ENCODE peak calls at places on chromosomes 1 and 21, in nine cellular contexts. One of them, this sample, is unnamed.

GRCh38 chr1:21268281-21269239 is 21.7 kb downstream of the ECE1 start:
- DNase-seq in smooth muscle cell of the brain vasculature: no peak
- DNase-seq in midbrain: no peak
- DNase-seq in ascending aorta: no peak
- DNase-seq in CD8-positive, alpha-beta memory T cell: no peak
- DNase-seq in activated T-cell treated with anti-CD3 and anti-CD28 coated beads for 24 hours: no peak
- DNase-seq in left cardiac atrium: peak
- DNase-seq in right cardiac atrium: peak
- DNase-seq in ELF-1: no peak
- DNase-seq in this sample: peak

GRCh38 chr1:176884286-176884685 is 280.2 kb downstream of the ASTN1 start:
- DNase-seq in smooth muscle cell of the brain vasculature: no peak
- DNase-seq in midbrain: no peak
- DNase-seq in ascending aorta: no peak
- DNase-seq in CD8-positive, alpha-beta memory T cell: no peak
- DNase-seq in activated T-cell treated with anti-CD3 and anti-CD28 coated beads for 24 hours: no peak
- DNase-seq in left cardiac atrium: no peak
- DNase-seq in right cardiac atrium: no peak
- DNase-seq in ELF-1: no peak
- DNase-seq in this sample: no peak

GRCh38 chr1:203206116-203206687 is 19.7 kb upstream of the CHI3L1 start:
- DNase-seq in smooth muscle cell of the brain vasculature: no peak
- DNase-seq in midbrain: no peak
- DNase-seq in ascending aorta: no peak
- DNase-seq in CD8-positive, alpha-beta memory T cell: no peak
- DNase-seq in activated T-cell treated with anti-CD3 and anti-CD28 coated beads for 24 hours: no peak
- DNase-seq in left cardiac atrium: no peak
- DNase-seq in right cardiac atrium: no peak
- DNase-seq in ELF-1: peak
- DNase-seq in this sample: no peak

GRCh38 chr1:32464716-32465540 is at the start of gene ZBTB8B:
- DNase-seq in smooth muscle cell of the brain vasculature: peak
- DNase-seq in midbrain: peak
- DNase-seq in ascending aorta: no peak
- DNase-seq in CD8-positive, alpha-beta memory T cell: peak
- DNase-seq in activated T-cell treated with anti-CD3 and anti-CD28 coated beads for 24 hours: peak
- DNase-seq in left cardiac atrium: peak
- DNase-seq in right cardiac atrium: peak
- DNase-seq in ELF-1: peak
- DNase-seq in this sample: peak

GRCh38 chr1:59128784-59129227 is 168.1 kb upstream of the FGGY start:
- DNase-seq in smooth muscle cell of the brain vasculature: no peak
- DNase-seq in midbrain: no peak
- DNase-seq in ascending aorta: no peak
- DNase-seq in CD8-positive, alpha-beta memory T cell: no peak
- DNase-seq in activated T-cell treated with anti-CD3 and anti-CD28 coated beads for 24 hours: no peak
- DNase-seq in left cardiac atrium: no peak
- DNase-seq in right cardiac atrium: no peak
- DNase-seq in ELF-1: no peak
- DNase-seq in this sample: no peak

GRCh38 chr1:33014464-33015170 is 22.1 kb downstream of the AK2 start:
- DNase-seq in smooth muscle cell of the brain vasculature: no peak
- DNase-seq in midbrain: peak
- DNase-seq in ascending aorta: no peak
- DNase-seq in CD8-positive, alpha-beta memory T cell: no peak
- DNase-seq in activated T-cell treated with anti-CD3 and anti-CD28 coated beads for 24 hours: no peak
- DNase-seq in left cardiac atrium: no peak
- DNase-seq in right cardiac atrium: no peak
- DNase-seq in ELF-1: no peak
- DNase-seq in this sample: no peak

GRCh38 chr1:7921766-7922165 is 18.9 kb downstream of the TNFRSF9 start:
- DNase-seq in smooth muscle cell of the brain vasculature: no peak
- DNase-seq in midbrain: no peak
- DNase-seq in ascending aorta: no peak
- DNase-seq in CD8-positive, alpha-beta memory T cell: no peak
- DNase-seq in activated T-cell treated with anti-CD3 and anti-CD28 coated beads for 24 hours: no peak
- DNase-seq in left cardiac atrium: no peak
- DNase-seq in right cardiac atrium: no peak
- DNase-seq in ELF-1: no peak
- DNase-seq in this sample: no peak

GRCh38 chr1:7902478-7903084 is 38.1 kb downstream of the TNFRSF9 start:
- DNase-seq in smooth muscle cell of the brain vasculature: no peak
- DNase-seq in midbrain: peak
- DNase-seq in ascending aorta: no peak
- DNase-seq in CD8-positive, alpha-beta memory T cell: peak
- DNase-seq in activated T-cell treated with anti-CD3 and anti-CD28 coated beads for 24 hours: peak
- DNase-seq in left cardiac atrium: peak
- DNase-seq in right cardiac atrium: peak
- DNase-seq in ELF-1: peak
- DNase-seq in this sample: no peak

GRCh38 chr21:45382698-45383000 is 22.3 kb upstream of the COL18A1 start:
- DNase-seq in smooth muscle cell of the brain vasculature: no peak
- DNase-seq in midbrain: no peak
- DNase-seq in ascending aorta: no peak
- DNase-seq in CD8-positive, alpha-beta memory T cell: no peak
- DNase-seq in activated T-cell treated with anti-CD3 and anti-CD28 coated beads for 24 hours: no peak
- DNase-seq in left cardiac atrium: peak
- DNase-seq in right cardiac atrium: peak
- DNase-seq in ELF-1: no peak
- DNase-seq in this sample: peak

GRCh38 chr1:107138166-107138565 is 2.7 kb upstream of the NTNG1 start:
- DNase-seq in smooth muscle cell of the brain vasculature: no peak
- DNase-seq in midbrain: no peak
- DNase-seq in ascending aorta: no peak
- DNase-seq in CD8-positive, alpha-beta memory T cell: no peak
- DNase-seq in activated T-cell treated with anti-CD3 and anti-CD28 coated beads for 24 hours: no peak
- DNase-seq in left cardiac atrium: no peak
- DNase-seq in right cardiac atrium: no peak
- DNase-seq in ELF-1: no peak
- DNase-seq in this sample: no peak

GRCh38 chr1:159937014-159937750 is 8.2 kb downstream of the IGSF9 start:
- DNase-seq in smooth muscle cell of the brain vasculature: no peak
- DNase-seq in midbrain: no peak
- DNase-seq in ascending aorta: no peak
- DNase-seq in CD8-positive, alpha-beta memory T cell: no peak
- DNase-seq in activated T-cell treated with anti-CD3 and anti-CD28 coated beads for 24 hours: no peak
- DNase-seq in left cardiac atrium: no peak
- DNase-seq in right cardiac atrium: no peak
- DNase-seq in ELF-1: no peak
- DNase-seq in this sample: peak

GRCh38 chr1:214558002-214558770 is 6.8 kb upstream of the PTPN14 start:
- DNase-seq in smooth muscle cell of the brain vasculature: no peak
- DNase-seq in midbrain: no peak
- DNase-seq in ascending aorta: no peak
- DNase-seq in CD8-positive, alpha-beta memory T cell: no peak
- DNase-seq in activated T-cell treated with anti-CD3 and anti-CD28 coated beads for 24 hours: no peak
- DNase-seq in left cardiac atrium: no peak
- DNase-seq in right cardiac atrium: no peak
- DNase-seq in ELF-1: no peak
- DNase-seq in this sample: no peak

GRCh38 chr1:224784606-224785328 is 144.7 kb upstream of the DNAH14 start:
- DNase-seq in smooth muscle cell of the brain vasculature: no peak
- DNase-seq in midbrain: no peak
- DNase-seq in ascending aorta: no peak
- DNase-seq in CD8-positive, alpha-beta memory T cell: no peak
- DNase-seq in activated T-cell treated with anti-CD3 and anti-CD28 coated beads for 24 hours: no peak
- DNase-seq in left cardiac atrium: no peak
- DNase-seq in right cardiac atrium: no peak
- DNase-seq in ELF-1: no peak
- DNase-seq in this sample: no peak

GRCh38 chr1:66434096-66434495 is 99.9 kb upstream of the SGIP1 start:
- DNase-seq in smooth muscle cell of the brain vasculature: no peak
- DNase-seq in midbrain: no peak
- DNase-seq in ascending aorta: no peak
- DNase-seq in CD8-positive, alpha-beta memory T cell: no peak
- DNase-seq in activated T-cell treated with anti-CD3 and anti-CD28 coated beads for 24 hours: no peak
- DNase-seq in left cardiac atrium: no peak
- DNase-seq in right cardiac atrium: no peak
- DNase-seq in ELF-1: no peak
- DNase-seq in this sample: no peak

GRCh38 chr1:20361805-20362381 is 71.2 kb downstream of the VWA5B1 start:
- DNase-seq in smooth muscle cell of the brain vasculature: no peak
- DNase-seq in midbrain: peak
- DNase-seq in ascending aorta: no peak
- DNase-seq in CD8-positive, alpha-beta memory T cell: peak
- DNase-seq in activated T-cell treated with anti-CD3 and anti-CD28 coated beads for 24 hours: no peak
- DNase-seq in left cardiac atrium: peak
- DNase-seq in right cardiac atrium: peak
- DNase-seq in ELF-1: peak
- DNase-seq in this sample: peak

GRCh38 chr1:38077523-38078147 is 31.0 kb upstream of the POU3F1 start:
- DNase-seq in smooth muscle cell of the brain vasculature: no peak
- DNase-seq in midbrain: no peak
- DNase-seq in ascending aorta: no peak
- DNase-seq in CD8-positive, alpha-beta memory T cell: no peak
- DNase-seq in activated T-cell treated with anti-CD3 and anti-CD28 coated beads for 24 hours: no peak
- DNase-seq in left cardiac atrium: no peak
- DNase-seq in right cardiac atrium: no peak
- DNase-seq in ELF-1: no peak
- DNase-seq in this sample: no peak

GRCh38 chr1:67830928-67831596 is 2.2 kb downstream of the GNG12 start:
- DNase-seq in smooth muscle cell of the brain vasculature: no peak
- DNase-seq in midbrain: no peak
- DNase-seq in ascending aorta: no peak
- DNase-seq in CD8-positive, alpha-beta memory T cell: no peak
- DNase-seq in activated T-cell treated with anti-CD3 and anti-CD28 coated beads for 24 hours: no peak
- DNase-seq in left cardiac atrium: no peak
- DNase-seq in right cardiac atrium: no peak
- DNase-seq in ELF-1: no peak
- DNase-seq in this sample: no peak

GRCh38 chr1:205239078-205239477 is 11.3 kb downstream of the TMCC2 start:
- DNase-seq in smooth muscle cell of the brain vasculature: no peak
- DNase-seq in midbrain: no peak
- DNase-seq in ascending aorta: no peak
- DNase-seq in CD8-positive, alpha-beta memory T cell: no peak
- DNase-seq in activated T-cell treated with anti-CD3 and anti-CD28 coated beads for 24 hours: no peak
- DNase-seq in left cardiac atrium: no peak
- DNase-seq in right cardiac atrium: no peak
- DNase-seq in ELF-1: no peak
- DNase-seq in this sample: no peak

GRCh38 chr1:237814319-237814924 is 76.3 kb downstream of the ZP4 start:
- DNase-seq in smooth muscle cell of the brain vasculature: no peak
- DNase-seq in midbrain: no peak
- DNase-seq in ascending aorta: no peak
- DNase-seq in CD8-positive, alpha-beta memory T cell: no peak
- DNase-seq in activated T-cell treated with anti-CD3 and anti-CD28 coated beads for 24 hours: no peak
- DNase-seq in left cardiac atrium: no peak
- DNase-seq in right cardiac atrium: no peak
- DNase-seq in ELF-1: peak
- DNase-seq in this sample: no peak

GRCh38 chr1:30532621-30533020 is 190.8 kb downstream of the MATN1 start:
- DNase-seq in smooth muscle cell of the brain vasculature: no peak
- DNase-seq in midbrain: no peak
- DNase-seq in ascending aorta: no peak
- DNase-seq in CD8-positive, alpha-beta memory T cell: no peak
- DNase-seq in activated T-cell treated with anti-CD3 and anti-CD28 coated beads for 24 hours: no peak
- DNase-seq in left cardiac atrium: no peak
- DNase-seq in right cardiac atrium: no peak
- DNase-seq in ELF-1: no peak
- DNase-seq in this sample: no peak

GRCh38 chr1:200428482-200429205 is 18.8 kb upstream of the ZNF281 start:
- DNase-seq in smooth muscle cell of the brain vasculature: no peak
- DNase-seq in midbrain: no peak
- DNase-seq in ascending aorta: no peak
- DNase-seq in CD8-positive, alpha-beta memory T cell: no peak
- DNase-seq in activated T-cell treated with anti-CD3 and anti-CD28 coated beads for 24 hours: no peak
- DNase-seq in left cardiac atrium: no peak
- DNase-seq in right cardiac atrium: no peak
- DNase-seq in ELF-1: no peak
- DNase-seq in this sample: no peak

This sample was measured in kidney.